ENCODE peak calls at places on chromosome 14, in nine cellular contexts. One of them, this sample, is unnamed.

GRCh38 chr14:55136241-55136640 is 7.2 kb downstream of the LGALS3 start:
- DNase-seq in Caki2: no peak
- DNase-seq in lung microvascular endothelial cell: no peak
- DNase-seq in cardiac fibroblast: peak; percentile 75
- DNase-seq in trophoblast cell: peak; percentile 29
- DNase-seq in activated CD4-positive, alpha-beta memory T cell treated with anti-CD3 and anti-CD28 coated beads for 36 hours: no peak
- DNase-seq in activated effector memory CD4-positive, alpha-beta T cell treated with anti-CD3 and anti-CD28 coated beads, Interleukin-2, amount 50 U/mL, for 16 hours: no peak
- DNase-seq in prostate gland: no peak
- DNase-seq in effector memory CD4-positive, alpha-beta T cell: no peak
- DNase-seq in this sample: no peak

GRCh38 chr14:78983126-78983525 is 813.0 kb downstream of the NRXN3 start:
- DNase-seq in Caki2: no peak
- DNase-seq in prostate gland: no peak
- DNase-seq in cardiac fibroblast: peak; percentile 65
- DNase-seq in lung microvascular endothelial cell: no peak
- DNase-seq in activated effector memory CD4-positive, alpha-beta T cell treated with anti-CD3 and anti-CD28 coated beads, Interleukin-2, amount 50 U/mL, for 16 hours: no peak
- DNase-seq in activated CD4-positive, alpha-beta memory T cell treated with anti-CD3 and anti-CD28 coated beads for 36 hours: no peak
- DNase-seq in trophoblast cell: no peak
- DNase-seq in effector memory CD4-positive, alpha-beta T cell: no peak
- DNase-seq in this sample: no peak

GRCh38 chr14:61296707-61297502 is 15.8 kb upstream of the TMEM30B start:
- DNase-seq in activated CD4-positive, alpha-beta memory T cell treated with anti-CD3 and anti-CD28 coated beads for 36 hours: no peak
- DNase-seq in trophoblast cell: peak; percentile 70
- DNase-seq in lung microvascular endothelial cell: peak; percentile 83
- DNase-seq in cardiac fibroblast: peak; percentile 79
- DNase-seq in effector memory CD4-positive, alpha-beta T cell: no peak
- DNase-seq in activated effector memory CD4-positive, alpha-beta T cell treated with anti-CD3 and anti-CD28 coated beads, Interleukin-2, amount 50 U/mL, for 16 hours: no peak
- DNase-seq in prostate gland: no peak
- DNase-seq in Caki2: peak; percentile 13
- DNase-seq in this sample: peak; percentile 10

GRCh38 chr14:74601982-74602381 is 10.1 kb downstream of the LTBP2 start:
- DNase-seq in Caki2: no peak
- DNase-seq in lung microvascular endothelial cell: no peak
- DNase-seq in activated effector memory CD4-positive, alpha-beta T cell treated with anti-CD3 and anti-CD28 coated beads, Interleukin-2, amount 50 U/mL, for 16 hours: no peak
- DNase-seq in effector memory CD4-positive, alpha-beta T cell: no peak
- DNase-seq in activated CD4-positive, alpha-beta memory T cell treated with anti-CD3 and anti-CD28 coated beads for 36 hours: no peak
- DNase-seq in prostate gland: no peak
- DNase-seq in trophoblast cell: no peak
- DNase-seq in cardiac fibroblast: no peak
- DNase-seq in this sample: no peak

GRCh38 chr14:93906341-93907329 is 20.5 kb upstream of the FAM181A start:
- DNase-seq in effector memory CD4-positive, alpha-beta T cell: peak; percentile 36
- DNase-seq in lung microvascular endothelial cell: peak; percentile 13
- DNase-seq in prostate gland: peak; percentile 61
- DNase-seq in activated effector memory CD4-positive, alpha-beta T cell treated with anti-CD3 and anti-CD28 coated beads, Interleukin-2, amount 50 U/mL, for 16 hours: peak; percentile 85
- DNase-seq in trophoblast cell: peak; percentile 85
- DNase-seq in Caki2: peak; percentile 14
- DNase-seq in activated CD4-positive, alpha-beta memory T cell treated with anti-CD3 and anti-CD28 coated beads for 36 hours: peak; percentile 82
- DNase-seq in cardiac fibroblast: peak; percentile 44
- DNase-seq in this sample: peak; percentile 43

GRCh38 chr14:94598816-94599655 is 13.2 kb upstream of the SERPINA3 start:
- DNase-seq in trophoblast cell: peak; percentile 38
- DNase-seq in cardiac fibroblast: peak; percentile 99
- DNase-seq in Caki2: peak; percentile 82
- DNase-seq in activated CD4-positive, alpha-beta memory T cell treated with anti-CD3 and anti-CD28 coated beads for 36 hours: no peak
- DNase-seq in activated effector memory CD4-positive, alpha-beta T cell treated with anti-CD3 and anti-CD28 coated beads, Interleukin-2, amount 50 U/mL, for 16 hours: no peak
- DNase-seq in lung microvascular endothelial cell: peak; percentile 1
- DNase-seq in prostate gland: peak; percentile 92
- DNase-seq in effector memory CD4-positive, alpha-beta T cell: no peak
- DNase-seq in this sample: peak; percentile 5

GRCh38 chr14:75751291-75751690 is 90.2 kb downstream of the TTLL5 start:
- DNase-seq in lung microvascular endothelial cell: no peak
- DNase-seq in prostate gland: no peak
- DNase-seq in activated CD4-positive, alpha-beta memory T cell treated with anti-CD3 and anti-CD28 coated beads for 36 hours: no peak
- DNase-seq in cardiac fibroblast: no peak
- DNase-seq in Caki2: no peak
- DNase-seq in activated effector memory CD4-positive, alpha-beta T cell treated with anti-CD3 and anti-CD28 coated beads, Interleukin-2, amount 50 U/mL, for 16 hours: no peak
- DNase-seq in effector memory CD4-positive, alpha-beta T cell: no peak
- DNase-seq in trophoblast cell: peak; percentile 75
- DNase-seq in this sample: no peak

GRCh38 chr14:61342486-61342885 is 21.1 kb downstream of the PRKCH start:
- DNase-seq in prostate gland: no peak
- DNase-seq in lung microvascular endothelial cell: peak; percentile 92
- DNase-seq in effector memory CD4-positive, alpha-beta T cell: peak; percentile 68
- DNase-seq in cardiac fibroblast: no peak
- DNase-seq in trophoblast cell: no peak
- DNase-seq in activated CD4-positive, alpha-beta memory T cell treated with anti-CD3 and anti-CD28 coated beads for 36 hours: peak; percentile 91
- DNase-seq in Caki2: no peak
- DNase-seq in activated effector memory CD4-positive, alpha-beta T cell treated with anti-CD3 and anti-CD28 coated beads, Interleukin-2, amount 50 U/mL, for 16 hours: peak; percentile 93
- DNase-seq in this sample: no peak

GRCh38 chr14:65179918-65180724 is 77.8 kb upstream of the MAX start:
- DNase-seq in lung microvascular endothelial cell: peak; percentile 37
- DNase-seq in Caki2: peak; percentile 75
- DNase-seq in effector memory CD4-positive, alpha-beta T cell: no peak
- DNase-seq in activated CD4-positive, alpha-beta memory T cell treated with anti-CD3 and anti-CD28 coated beads for 36 hours: peak; percentile 79
- DNase-seq in cardiac fibroblast: peak; percentile 95
- DNase-seq in trophoblast cell: peak; percentile 42
- DNase-seq in prostate gland: no peak
- DNase-seq in activated effector memory CD4-positive, alpha-beta T cell treated with anti-CD3 and anti-CD28 coated beads, Interleukin-2, amount 50 U/mL, for 16 hours: peak; percentile 82
- DNase-seq in this sample: peak; percentile 27

GRCh38 chr14:101025656-101026055 is 122.1 kb upstream of the RTL1 start:
- DNase-seq in effector memory CD4-positive, alpha-beta T cell: no peak
- DNase-seq in Caki2: no peak
- DNase-seq in lung microvascular endothelial cell: no peak
- DNase-seq in prostate gland: no peak
- DNase-seq in activated effector memory CD4-positive, alpha-beta T cell treated with anti-CD3 and anti-CD28 coated beads, Interleukin-2, amount 50 U/mL, for 16 hours: no peak
- DNase-seq in activated CD4-positive, alpha-beta memory T cell treated with anti-CD3 and anti-CD28 coated beads for 36 hours: no peak
- DNase-seq in trophoblast cell: no peak
- DNase-seq in cardiac fibroblast: no peak
- DNase-seq in this sample: no peak

GRCh38 chr14:50766338-50766886 is 64.5 kb downstream of the NIN start:
- DNase-seq in cardiac fibroblast: peak; percentile 62
- DNase-seq in trophoblast cell: no peak
- DNase-seq in effector memory CD4-positive, alpha-beta T cell: no peak
- DNase-seq in activated CD4-positive, alpha-beta memory T cell treated with anti-CD3 and anti-CD28 coated beads for 36 hours: no peak
- DNase-seq in lung microvascular endothelial cell: no peak
- DNase-seq in Caki2: no peak
- DNase-seq in prostate gland: peak; percentile 77
- DNase-seq in activated effector memory CD4-positive, alpha-beta T cell treated with anti-CD3 and anti-CD28 coated beads, Interleukin-2, amount 50 U/mL, for 16 hours: no peak
- DNase-seq in this sample: no peak

GRCh38 chr14:73463411-73463810 is 5.1 kb upstream of the NUMB start:
- DNase-seq in prostate gland: no peak
- DNase-seq in trophoblast cell: peak; percentile 60
- DNase-seq in cardiac fibroblast: peak; percentile 100
- DNase-seq in Caki2: peak; percentile 25
- DNase-seq in effector memory CD4-positive, alpha-beta T cell: no peak
- DNase-seq in lung microvascular endothelial cell: peak; percentile 69
- DNase-seq in activated CD4-positive, alpha-beta memory T cell treated with anti-CD3 and anti-CD28 coated beads for 36 hours: peak; percentile 79
- DNase-seq in activated effector memory CD4-positive, alpha-beta T cell treated with anti-CD3 and anti-CD28 coated beads, Interleukin-2, amount 50 U/mL, for 16 hours: no peak
- DNase-seq in this sample: peak; percentile 100

GRCh38 chr14:36317650-36318049 is 2.8 kb downstream of the MBIP start:
- DNase-seq in cardiac fibroblast: peak; percentile 21
- DNase-seq in trophoblast cell: no peak
- DNase-seq in effector memory CD4-positive, alpha-beta T cell: no peak
- DNase-seq in lung microvascular endothelial cell: no peak
- DNase-seq in Caki2: no peak
- DNase-seq in prostate gland: no peak
- DNase-seq in activated effector memory CD4-positive, alpha-beta T cell treated with anti-CD3 and anti-CD28 coated beads, Interleukin-2, amount 50 U/mL, for 16 hours: no peak
- DNase-seq in activated CD4-positive, alpha-beta memory T cell treated with anti-CD3 and anti-CD28 coated beads for 36 hours: no peak
- DNase-seq in this sample: no peak

GRCh38 chr14:100693877-100694578 is 32.7 kb upstream of the DLK1 start:
- DNase-seq in activated effector memory CD4-positive, alpha-beta T cell treated with anti-CD3 and anti-CD28 coated beads, Interleukin-2, amount 50 U/mL, for 16 hours: no peak
- DNase-seq in effector memory CD4-positive, alpha-beta T cell: no peak
- DNase-seq in trophoblast cell: no peak
- DNase-seq in lung microvascular endothelial cell: no peak
- DNase-seq in Caki2: no peak
- DNase-seq in prostate gland: no peak
- DNase-seq in cardiac fibroblast: no peak
- DNase-seq in activated CD4-positive, alpha-beta memory T cell treated with anti-CD3 and anti-CD28 coated beads for 36 hours: no peak
- DNase-seq in this sample: no peak